ENCODE peak calls at places on chromosomes 3 and 15, in ten cellular contexts. One of them, this sample, is unnamed.

GRCh38 chr3:130539005-130539404 is 22.0 kb downstream of the COL6A6 start:
- DNase-seq in foreskin fibroblast: peak
- DNase-seq in choroid plexus epithelial cell: peak
- DNase-seq in thoracic aorta: no peak
- DNase-seq in fibroblast of villous mesenchyme: peak
- DNase-seq in astrocyte of the cerebellum: no peak
- DNase-seq in kidney epithelial cell: peak
- DNase-seq in fibroblast of mammary gland: peak
- DNase-seq in keratinocyte: no peak
- DNase-seq in lung: peak
- DNase-seq in this sample: no peak

GRCh38 chr3:195462308-195462610 is 19.4 kb upstream of the ACAP2 start:
- DNase-seq in lung: no peak
- DNase-seq in fibroblast of mammary gland: no peak
- DNase-seq in keratinocyte: no peak
- DNase-seq in astrocyte of the cerebellum: no peak
- DNase-seq in fibroblast of villous mesenchyme: no peak
- DNase-seq in thoracic aorta: no peak
- DNase-seq in choroid plexus epithelial cell: no peak
- DNase-seq in kidney epithelial cell: no peak
- DNase-seq in foreskin fibroblast: no peak
- DNase-seq in this sample: peak

GRCh38 chr15:62067448-62068044 is 769 bp downstream of the C2CD4A start:
- DNase-seq in fibroblast of villous mesenchyme: peak
- DNase-seq in lung: no peak
- DNase-seq in foreskin fibroblast: peak
- DNase-seq in thoracic aorta: no peak
- DNase-seq in keratinocyte: no peak
- DNase-seq in fibroblast of mammary gland: no peak
- DNase-seq in kidney epithelial cell: no peak
- DNase-seq in choroid plexus epithelial cell: no peak
- DNase-seq in astrocyte of the cerebellum: no peak
- DNase-seq in this sample: no peak

GRCh38 chr3:160454995-160455394 is 5.4 kb upstream of the TRIM59 start:
- DNase-seq in kidney epithelial cell: no peak
- DNase-seq in astrocyte of the cerebellum: no peak
- DNase-seq in keratinocyte: no peak
- DNase-seq in choroid plexus epithelial cell: no peak
- DNase-seq in foreskin fibroblast: no peak
- DNase-seq in lung: no peak
- DNase-seq in fibroblast of mammary gland: no peak
- DNase-seq in thoracic aorta: no peak
- DNase-seq in fibroblast of villous mesenchyme: no peak
- DNase-seq in this sample: no peak

GRCh38 chr15:55859681-55860080 is 116.7 kb upstream of the PRTG start:
- DNase-seq in fibroblast of villous mesenchyme: no peak
- DNase-seq in astrocyte of the cerebellum: no peak
- DNase-seq in choroid plexus epithelial cell: peak
- DNase-seq in keratinocyte: no peak
- DNase-seq in thoracic aorta: no peak
- DNase-seq in foreskin fibroblast: no peak
- DNase-seq in fibroblast of mammary gland: no peak
- DNase-seq in kidney epithelial cell: no peak
- DNase-seq in lung: no peak
- DNase-seq in this sample: no peak

GRCh38 chr15:77685082-77685815 is 52.5 kb upstream of the LINGO1 start:
- DNase-seq in thoracic aorta: no peak
- DNase-seq in fibroblast of mammary gland: no peak
- DNase-seq in fibroblast of villous mesenchyme: no peak
- DNase-seq in choroid plexus epithelial cell: no peak
- DNase-seq in astrocyte of the cerebellum: no peak
- DNase-seq in lung: no peak
- DNase-seq in foreskin fibroblast: no peak
- DNase-seq in keratinocyte: no peak
- DNase-seq in kidney epithelial cell: no peak
- DNase-seq in this sample: no peak

GRCh38 chr3:72782521-72782920 is 65.7 kb downstream of the SHQ1 start:
- DNase-seq in choroid plexus epithelial cell: no peak
- DNase-seq in astrocyte of the cerebellum: no peak
- DNase-seq in lung: no peak
- DNase-seq in foreskin fibroblast: no peak
- DNase-seq in kidney epithelial cell: no peak
- DNase-seq in fibroblast of mammary gland: no peak
- DNase-seq in thoracic aorta: no peak
- DNase-seq in fibroblast of villous mesenchyme: no peak
- DNase-seq in keratinocyte: no peak
- DNase-seq in this sample: no peak

GRCh38 chr3:130374033-130374432 is 28.6 kb downstream of the COL6A5 start:
- DNase-seq in foreskin fibroblast: no peak
- DNase-seq in keratinocyte: no peak
- DNase-seq in astrocyte of the cerebellum: no peak
- DNase-seq in fibroblast of villous mesenchyme: no peak
- DNase-seq in thoracic aorta: no peak
- DNase-seq in lung: no peak
- DNase-seq in kidney epithelial cell: no peak
- DNase-seq in fibroblast of mammary gland: no peak
- DNase-seq in choroid plexus epithelial cell: no peak
- DNase-seq in this sample: no peak

GRCh38 chr15:74463634-74464033 is 2.7 kb upstream of the UBL7 start:
- DNase-seq in astrocyte of the cerebellum: no peak
- DNase-seq in fibroblast of mammary gland: no peak
- DNase-seq in foreskin fibroblast: no peak
- DNase-seq in choroid plexus epithelial cell: no peak
- DNase-seq in keratinocyte: no peak
- DNase-seq in kidney epithelial cell: no peak
- DNase-seq in lung: no peak
- DNase-seq in thoracic aorta: no peak
- DNase-seq in fibroblast of villous mesenchyme: no peak
- DNase-seq in this sample: no peak
- TF ChIP-seq CTCF in astrocyte of the cerebellum: no peak
- TF ChIP-seq CTCF in fibroblast of mammary gland: no peak
- TF ChIP-seq CTCF in foreskin fibroblast: no peak
- TF ChIP-seq CTCF in choroid plexus epithelial cell: no peak
- TF ChIP-seq CTCF in keratinocyte: no peak
- TF ChIP-seq CTCF in kidney epithelial cell: no peak
- TF ChIP-seq CTCF in lung: no peak
- TF ChIP-seq CTCF in thoracic aorta: no peak
- TF ChIP-seq CTCF in fibroblast of villous mesenchyme: no peak
- TF ChIP-seq CTCF in this sample: no peak

GRCh38 chr3:29279276-29279675 is 1.6 kb upstream of the RBMS3 start:
- DNase-seq in kidney epithelial cell: no peak
- DNase-seq in thoracic aorta: no peak
- DNase-seq in keratinocyte: no peak
- DNase-seq in choroid plexus epithelial cell: no peak
- DNase-seq in fibroblast of mammary gland: no peak
- DNase-seq in astrocyte of the cerebellum: no peak
- DNase-seq in fibroblast of villous mesenchyme: no peak
- DNase-seq in foreskin fibroblast: peak
- DNase-seq in lung: no peak
- DNase-seq in this sample: no peak

GRCh38 chr3:29281265-29282228 is 676 bp downstream of the RBMS3 start:
- DNase-seq in astrocyte of the cerebellum: no peak
- DNase-seq in thoracic aorta: no peak
- DNase-seq in kidney epithelial cell: no peak
- DNase-seq in fibroblast of mammary gland: peak
- DNase-seq in choroid plexus epithelial cell: peak
- DNase-seq in lung: no peak
- DNase-seq in foreskin fibroblast: peak
- DNase-seq in fibroblast of villous mesenchyme: peak
- DNase-seq in keratinocyte: no peak
- DNase-seq in this sample: peak

GRCh38 chr3:29282431-29283296 is 1.8 kb downstream of the RBMS3 start:
- DNase-seq in astrocyte of the cerebellum: no peak
- DNase-seq in kidney epithelial cell: no peak
- DNase-seq in choroid plexus epithelial cell: peak
- DNase-seq in fibroblast of mammary gland: peak
- DNase-seq in thoracic aorta: no peak
- DNase-seq in foreskin fibroblast: peak
- DNase-seq in keratinocyte: no peak
- DNase-seq in lung: no peak
- DNase-seq in fibroblast of villous mesenchyme: peak
- DNase-seq in this sample: no peak

GRCh38 chr3:29279830-29280229 is 1.0 kb upstream of the RBMS3 start:
- DNase-seq in keratinocyte: no peak
- DNase-seq in choroid plexus epithelial cell: no peak
- DNase-seq in kidney epithelial cell: no peak
- DNase-seq in fibroblast of villous mesenchyme: no peak
- DNase-seq in thoracic aorta: no peak
- DNase-seq in foreskin fibroblast: peak
- DNase-seq in astrocyte of the cerebellum: no peak
- DNase-seq in fibroblast of mammary gland: peak
- DNase-seq in lung: no peak
- DNase-seq in this sample: no peak

DNA sequence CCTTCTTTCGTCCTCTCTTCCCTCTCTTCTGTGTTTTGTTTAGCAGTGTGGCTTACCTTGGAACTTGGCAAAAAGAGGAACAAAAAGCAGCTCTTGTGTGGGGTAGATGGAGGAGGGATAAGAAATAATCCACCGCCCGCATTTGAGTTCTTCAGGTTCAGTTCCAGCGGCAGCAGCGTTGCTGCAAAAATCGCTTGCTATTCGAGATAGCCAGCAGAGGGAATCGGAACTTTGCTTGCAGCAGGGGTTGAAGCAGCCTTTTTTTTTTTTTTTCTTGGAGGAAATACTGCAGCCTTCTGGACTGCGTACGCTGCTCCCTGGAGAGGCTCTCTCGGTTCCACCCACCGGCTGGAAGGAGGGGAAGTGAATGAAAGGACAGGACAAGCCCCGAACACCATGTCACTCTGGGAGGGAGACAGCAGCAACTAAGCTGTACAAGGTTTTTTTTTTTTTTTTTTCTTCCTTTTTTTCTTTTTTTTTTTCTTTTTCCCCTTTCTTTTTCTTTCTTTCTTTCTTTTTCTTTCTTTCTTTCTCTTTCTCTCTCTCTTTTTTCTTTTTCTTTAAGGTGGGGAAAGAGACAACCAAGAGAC is at the start of gene RBMS3:
- DNase-seq in foreskin fibroblast: peak
- DNase-seq in choroid plexus epithelial cell: peak
- DNase-seq in astrocyte of the cerebellum: peak
- DNase-seq in thoracic aorta: peak
- DNase-seq in fibroblast of villous mesenchyme: peak
- DNase-seq in keratinocyte: peak
- DNase-seq in kidney epithelial cell: peak
- DNase-seq in lung: peak
- DNase-seq in fibroblast of mammary gland: peak
- DNase-seq in this sample: peak
- H3K4me3 ChIP-seq in foreskin fibroblast: peak
- H3K4me3 ChIP-seq in choroid plexus epithelial cell: peak
- H3K4me3 ChIP-seq in astrocyte of the cerebellum: peak
- H3K4me3 ChIP-seq in thoracic aorta: peak
- H3K4me3 ChIP-seq in fibroblast of villous mesenchyme: peak
- H3K4me3 ChIP-seq in keratinocyte: peak
- H3K4me3 ChIP-seq in kidney epithelial cell: peak
- H3K4me3 ChIP-seq in lung: peak
- H3K4me3 ChIP-seq in fibroblast of mammary gland: peak
- H3K4me3 ChIP-seq in this sample: peak

GRCh38 chr3:120071259-120071658 is 23.0 kb downstream of the GSK3B start:
- DNase-seq in kidney epithelial cell: no peak
- DNase-seq in fibroblast of villous mesenchyme: no peak
- DNase-seq in choroid plexus epithelial cell: no peak
- DNase-seq in thoracic aorta: no peak
- DNase-seq in foreskin fibroblast: no peak
- DNase-seq in lung: no peak
- DNase-seq in astrocyte of the cerebellum: no peak
- DNase-seq in keratinocyte: no peak
- DNase-seq in fibroblast of mammary gland: no peak
- DNase-seq in this sample: no peak

GRCh38 chr3:120067090-120067489 is 27.2 kb downstream of the GSK3B start:
- DNase-seq in thoracic aorta: no peak
- DNase-seq in fibroblast of villous mesenchyme: no peak
- DNase-seq in astrocyte of the cerebellum: no peak
- DNase-seq in foreskin fibroblast: no peak
- DNase-seq in lung: no peak
- DNase-seq in keratinocyte: no peak
- DNase-seq in choroid plexus epithelial cell: no peak
- DNase-seq in fibroblast of mammary gland: no peak
- DNase-seq in kidney epithelial cell: no peak
- DNase-seq in this sample: no peak

GRCh38 chr3:120077726-120078125 is 16.5 kb downstream of the GSK3B start:
- DNase-seq in astrocyte of the cerebellum: no peak
- DNase-seq in fibroblast of villous mesenchyme: no peak
- DNase-seq in thoracic aorta: no peak
- DNase-seq in kidney epithelial cell: no peak
- DNase-seq in lung: no peak
- DNase-seq in keratinocyte: no peak
- DNase-seq in foreskin fibroblast: peak
- DNase-seq in choroid plexus epithelial cell: no peak
- DNase-seq in fibroblast of mammary gland: no peak
- DNase-seq in this sample: no peak

GRCh38 chr3:120070263-120070981 is 23.8 kb downstream of the GSK3B start:
- DNase-seq in foreskin fibroblast: no peak
- DNase-seq in lung: no peak
- DNase-seq in kidney epithelial cell: no peak
- DNase-seq in fibroblast of mammary gland: no peak
- DNase-seq in choroid plexus epithelial cell: no peak
- DNase-seq in astrocyte of the cerebellum: no peak
- DNase-seq in keratinocyte: no peak
- DNase-seq in fibroblast of villous mesenchyme: no peak
- DNase-seq in thoracic aorta: no peak
- DNase-seq in this sample: no peak

DNA sequence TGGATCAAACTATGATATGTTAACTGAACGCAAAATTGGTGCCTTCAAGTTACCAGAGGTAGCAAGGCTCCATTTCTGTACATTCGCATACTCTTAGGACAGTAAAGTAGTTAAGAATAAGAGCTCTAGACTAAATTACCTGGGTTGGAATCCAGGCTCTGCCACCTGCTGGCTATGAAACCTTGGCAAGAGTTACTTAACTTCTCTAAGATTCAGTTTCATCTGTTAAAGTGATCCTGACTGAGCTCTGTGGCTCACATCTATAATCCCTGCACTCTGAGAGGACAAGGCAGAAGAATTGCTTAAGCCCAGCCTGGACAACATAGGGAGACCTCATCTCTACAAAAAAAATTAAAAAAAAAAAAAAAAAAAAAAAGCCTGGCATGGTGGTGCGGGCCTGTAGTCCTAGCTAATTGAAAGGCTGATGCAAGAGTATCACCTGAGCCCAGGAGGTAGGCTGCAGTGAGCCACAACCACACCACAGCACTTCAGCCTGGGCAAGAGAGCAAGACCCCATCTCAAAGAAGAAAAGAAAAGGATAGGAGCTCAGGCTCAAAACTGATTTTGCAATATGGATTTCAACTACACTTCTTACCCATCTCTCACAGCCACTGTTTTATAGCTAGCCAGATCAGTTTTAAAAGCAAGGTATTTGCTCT is 21.3 kb downstream of the GSK3B start:
- DNase-seq in astrocyte of the cerebellum: no peak
- DNase-seq in foreskin fibroblast: no peak
- DNase-seq in lung: no peak
- DNase-seq in choroid plexus epithelial cell: no peak
- DNase-seq in kidney epithelial cell: no peak
- DNase-seq in thoracic aorta: no peak
- DNase-seq in fibroblast of villous mesenchyme: no peak
- DNase-seq in fibroblast of mammary gland: no peak
- DNase-seq in keratinocyte: no peak
- DNase-seq in this sample: no peak
- TF ChIP-seq CTCF in astrocyte of the cerebellum: peak
- TF ChIP-seq CTCF in foreskin fibroblast: no peak
- TF ChIP-seq CTCF in lung: no peak
- TF ChIP-seq CTCF in choroid plexus epithelial cell: peak
- TF ChIP-seq CTCF in kidney epithelial cell: peak
- TF ChIP-seq CTCF in thoracic aorta: no peak
- TF ChIP-seq CTCF in fibroblast of villous mesenchyme: no peak
- TF ChIP-seq CTCF in fibroblast of mammary gland: no peak
- TF ChIP-seq CTCF in keratinocyte: no peak
- TF ChIP-seq CTCF in this sample: no peak

GRCh38 chr15:64774556-64775523 is 549 bp downstream of the RBPMS2 start:
- DNase-seq in astrocyte of the cerebellum: no peak
- DNase-seq in thoracic aorta: no peak
- DNase-seq in fibroblast of mammary gland: no peak
- DNase-seq in foreskin fibroblast: peak
- DNase-seq in keratinocyte: no peak
- DNase-seq in fibroblast of villous mesenchyme: peak
- DNase-seq in choroid plexus epithelial cell: no peak
- DNase-seq in lung: no peak
- DNase-seq in kidney epithelial cell: no peak
- DNase-seq in this sample: no peak

GRCh38 chr15:64773606-64774555 is 1.5 kb downstream of the RBPMS2 start:
- DNase-seq in fibroblast of villous mesenchyme: no peak
- DNase-seq in thoracic aorta: no peak
- DNase-seq in astrocyte of the cerebellum: no peak
- DNase-seq in foreskin fibroblast: no peak
- DNase-seq in lung: no peak
- DNase-seq in kidney epithelial cell: no peak
- DNase-seq in fibroblast of mammary gland: no peak
- DNase-seq in choroid plexus epithelial cell: no peak
- DNase-seq in keratinocyte: no peak
- DNase-seq in this sample: no peak

GRCh38 chr15:64776402-64776786 is 1.0 kb upstream of the RBPMS2 start:
- DNase-seq in keratinocyte: no peak
- DNase-seq in fibroblast of mammary gland: no peak
- DNase-seq in astrocyte of the cerebellum: no peak
- DNase-seq in choroid plexus epithelial cell: no peak
- DNase-seq in foreskin fibroblast: no peak
- DNase-seq in thoracic aorta: no peak
- DNase-seq in fibroblast of villous mesenchyme: no peak
- DNase-seq in kidney epithelial cell: no peak
- DNase-seq in lung: no peak
- DNase-seq in this sample: no peak

GRCh38 chr15:64772964-64773363 is 2.4 kb downstream of the RBPMS2 start:
- DNase-seq in astrocyte of the cerebellum: no peak
- DNase-seq in lung: no peak
- DNase-seq in choroid plexus epithelial cell: no peak
- DNase-seq in fibroblast of villous mesenchyme: no peak
- DNase-seq in kidney epithelial cell: no peak
- DNase-seq in foreskin fibroblast: no peak
- DNase-seq in keratinocyte: no peak
- DNase-seq in fibroblast of mammary gland: no peak
- DNase-seq in thoracic aorta: no peak
- DNase-seq in this sample: no peak

DNA sequence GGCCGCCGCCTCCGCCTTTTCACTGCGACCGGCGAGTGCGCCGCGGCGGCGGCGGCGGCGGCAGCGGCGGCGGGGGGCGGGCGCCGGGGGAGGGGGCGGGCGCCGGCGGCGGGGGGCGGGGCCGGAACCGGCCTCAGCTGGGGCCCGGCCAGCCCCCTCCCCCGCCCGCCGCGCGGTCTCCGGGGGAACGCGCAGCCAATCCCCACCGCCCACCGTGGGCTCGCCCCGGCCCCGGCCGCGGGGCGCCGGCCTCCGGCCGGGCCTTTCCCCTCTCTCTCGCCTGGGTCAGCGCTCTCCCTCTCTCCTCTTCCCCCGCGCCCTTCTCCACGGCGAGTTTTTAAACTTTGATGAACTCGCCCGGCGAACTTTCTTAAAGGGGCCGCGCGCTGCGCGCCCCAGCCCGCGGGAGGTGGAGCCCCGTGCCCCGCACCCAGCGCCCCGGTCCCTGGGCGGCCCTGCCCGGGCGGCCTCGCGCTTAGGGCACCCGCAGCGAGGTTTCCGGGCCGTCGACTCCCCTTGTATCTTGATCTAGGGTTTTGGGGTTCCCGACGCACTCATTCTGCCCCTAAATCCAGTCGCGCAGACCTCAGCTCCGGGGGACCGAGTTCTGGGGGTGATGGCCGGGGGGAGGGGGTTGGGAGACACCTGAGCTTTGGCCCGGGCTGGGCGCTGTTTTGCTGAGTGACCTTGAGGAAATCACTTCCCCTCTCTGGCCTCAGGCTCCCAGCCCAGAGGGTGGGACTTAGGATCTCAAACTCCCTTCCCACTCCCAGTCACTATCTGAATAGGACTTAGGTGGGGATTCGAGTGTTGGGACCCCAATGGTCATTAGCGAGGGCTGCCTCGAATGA is at the start of gene RBPMS2:
- DNase-seq in keratinocyte: no peak
- DNase-seq in astrocyte of the cerebellum: no peak
- DNase-seq in fibroblast of villous mesenchyme: peak
- DNase-seq in lung: no peak
- DNase-seq in kidney epithelial cell: no peak
- DNase-seq in thoracic aorta: no peak
- DNase-seq in choroid plexus epithelial cell: no peak
- DNase-seq in foreskin fibroblast: peak
- DNase-seq in fibroblast of mammary gland: no peak
- DNase-seq in this sample: no peak
- H3K4me3 ChIP-seq in keratinocyte: peak
- H3K4me3 ChIP-seq in astrocyte of the cerebellum: peak
- H3K4me3 ChIP-seq in fibroblast of villous mesenchyme: peak
- H3K4me3 ChIP-seq in lung: peak
- H3K4me3 ChIP-seq in kidney epithelial cell: peak
- H3K4me3 ChIP-seq in thoracic aorta: peak
- H3K4me3 ChIP-seq in choroid plexus epithelial cell: peak
- H3K4me3 ChIP-seq in foreskin fibroblast: peak
- H3K4me3 ChIP-seq in fibroblast of mammary gland: peak
- H3K4me3 ChIP-seq in this sample: peak